ENCODE peak calls at places on chromosomes 7 and 10, in nine cellular contexts. R is HEK293T; E is NT2/D1; S is COR-L47; I is erythroblast; W is activated CD8-positive, alpha-beta memory T cell treated with anti-CD3 and anti-CD28 coated beads for 48 hours; B is Daoy; X is activated CD4-positive, alpha-beta T cell treated with anti-CD3 and anti-CD28 coated beads, Interleukin-2, amount 10 ng/mL, durations not matched to agents 7 days and 5 days; T is putamen. N is an unnamed sample.
A peak's percentile ranks its signal among the peaks of the same experiment; 100 is the strongest.

GRCh38 chr7:21568762-21569161 is 25.9 kb downstream of the DNAH11 start:
- DNase-seq in W (no peak), B (no peak), E (no peak), R (peak; percentile 29), S (peak; percentile 23), X (no peak), I (peak; percentile 36), T (no peak), N (no peak)

GRCh38 chr10:120599202-120599724 is 142.2 kb downstream of the PLPP4 start:
- DNase-seq in X (no peak), E (no peak), W (no peak), I (no peak), R (no peak), S (no peak), T (no peak), B (no peak), N (no peak)

GRCh38 chr7:133434246-133434865 is 181.5 kb downstream of the EXOC4 start:
- DNase-seq in R (peak; percentile 18), I (peak; percentile 41), T (peak; percentile 13), B (peak; percentile 25), W (no peak), E (no peak), X (peak; percentile 15), S (peak; percentile 16), N (peak; percentile 38)

GRCh38 chr10:30182191-30183075 is 123.0 kb upstream of the JCAD start:
- DNase-seq in E (no peak), S (no peak), W (no peak), T (no peak), X (no peak), R (no peak), I (no peak), B (peak; percentile 81), N (no peak)

GRCh38 chr10:114801411-114801813 is 20.2 kb upstream of the FHIP2A start:
- DNase-seq in B (no peak), W (no peak), X (peak; percentile 59), E (no peak), R (no peak), I (no peak), T (no peak), S (no peak), N (no peak)

GRCh38 chr10:130615463-130615862 is 479.3 kb downstream of the GLRX3 start:
- DNase-seq in R (no peak), W (no peak), I (no peak), X (no peak), E (peak; percentile 3), S (no peak), T (no peak), B (no peak), N (no peak)

GRCh38 chr10:130721971-130722370 is 585.8 kb downstream of the GLRX3 start:
- DNase-seq in R (no peak), S (no peak), W (no peak), I (no peak), B (no peak), X (no peak), E (no peak), T (no peak), N (no peak)

GRCh38 chr10:5117021-5117420 is 22.8 kb downstream of the AKR1C3 start:
- DNase-seq in R (no peak), E (no peak), I (no peak), B (no peak), X (no peak), S (no peak), T (no peak), W (no peak), N (no peak)

GRCh38 chr7:77238703-77239136 is 39.1 kb upstream of the FGL2 start:
- DNase-seq in T (peak; percentile 60), S (no peak), I (no peak), X (no peak), B (no peak), R (no peak), E (no peak), W (no peak), N (no peak)

GRCh38 chr7:140541513-140542192 is 62.3 kb upstream of the MKRN1 start:
- DNase-seq in T (no peak), W (no peak), S (peak; percentile 83), B (peak; percentile 91), R (peak; percentile 74), I (no peak), X (no peak), E (peak; percentile 97), N (peak; percentile 63)

GRCh38 chr10:123024540-123024939 is 15.7 kb downstream of the ACADSB start:
- DNase-seq in R (no peak), X (no peak), I (no peak), E (no peak), T (no peak), W (no peak), B (no peak), S (no peak), N (no peak)

GRCh38 chr7:42002654-42003053 is 234.4 kb downstream of the GLI3 start:
- DNase-seq in R (no peak), S (no peak), I (no peak), B (no peak), W (no peak), X (no peak), E (no peak), T (no peak), N (no peak)

GRCh38 chr7:128082431-128082830 is 51.2 kb upstream of the LRRC4 start:
- DNase-seq in R (no peak), X (no peak), T (no peak), W (no peak), S (no peak), I (no peak), E (no peak), B (no peak), N (no peak)

GRCh38 chr10:21473135-21473534 is 52.3 kb downstream of the SKIDA1 start:
- DNase-seq in R (no peak), B (no peak), W (no peak), T (no peak), X (no peak), E (no peak), S (no peak), I (no peak), N (no peak)

GRCh38 chr7:98250789-98251188 is 1.2 kb downstream of the TECPR1 start:
- DNase-seq in R (no peak), I (peak; percentile 34), B (no peak), E (no peak), T (no peak), W (no peak), X (peak; percentile 77), S (peak; percentile 24), N (no peak)

GRCh38 chr7:101553018-101553770 is 75.9 kb downstream of the MYL10 start:
- DNase-seq in W (no peak), T (no peak), X (no peak), E (no peak), B (no peak), I (no peak), S (no peak), R (no peak), N (no peak)

GRCh38 chr7:31408120-31408729 is 67.7 kb upstream of the NEUROD6 start:
- DNase-seq in E (no peak), R (no peak), S (peak; percentile 25), W (no peak), B (peak; percentile 79), T (no peak), I (no peak), X (no peak), N (no peak)

GRCh38 chr7:88314092-88314491 is 7.4 kb upstream of the STEAP4 start:
- DNase-seq in W (no peak), X (no peak), B (no peak), S (no peak), R (no peak), I (no peak), T (no peak), E (no peak), N (no peak)

GRCh38 chr7:18064242-18064838 is 36.7 kb upstream of the PRPS1L1 start:
- DNase-seq in T (no peak), E (no peak), R (peak; percentile 39), B (peak; percentile 30), X (no peak), S (no peak), W (no peak), I (peak; percentile 29), N (no peak)

GRCh38 chr7:104267701-104268368 is 60.0 kb upstream of the ORC5 start:
- DNase-seq in B (no peak), E (no peak), T (peak; percentile 8), X (no peak), R (peak; percentile 14), W (no peak), S (peak; percentile 1), I (no peak), N (peak; percentile 12)

GRCh38 chr10:88385601-88386203 is 197.4 kb downstream of the RNLS start:
- DNase-seq in R (no peak), W (peak; percentile 23), X (peak; percentile 81), B (peak; percentile 55), I (no peak), T (no peak), S (no peak), E (no peak), N (peak; percentile 32)

GRCh38 chr7:106824458-106824857 is 40.6 kb upstream of the PIK3CG start:
- DNase-seq in I (no peak), S (no peak), E (no peak), T (no peak), X (no peak), B (peak; percentile 83), R (no peak), W (no peak), N (no peak)